ENCODE peak calls at places on chromosomes 13 and 19, in ten cellular contexts. J, B, G, L, U, I, N, Y, H and D are unnamed samples.
A peak's percentile ranks its signal among the peaks of the same experiment; 100 is the strongest.

GRCh38 chr19:29449371-29449770 is 76.4 kb upstream of the VSTM2B start:
- DNase-seq in J (no peak), B (no peak), G (no peak), L (no peak), U (no peak), I (no peak), N (no peak), Y (no peak), H (no peak), D (no peak)

GRCh38 chr19:33231511-33231910 is 5.9 kb upstream of the SLC7A10 start:
- DNase-seq in J (no peak), B (no peak), G (no peak), L (peak; percentile 44), U (no peak), I (no peak), N (peak; percentile 53), Y (peak; percentile 37), H (no peak), D (peak; percentile 42)

GRCh38 chr19:45507864-45508680 is 793 bp downstream of the VASP start:
- DNase-seq in J (no peak), B (peak; percentile 59), G (no peak), L (no peak), U (no peak), I (peak; percentile 91), N (peak; percentile 40), Y (no peak), H (peak; percentile 50), D (no peak)

GRCh38 chr13:80359459-80360297 is 18.8 kb upstream of the SPRY2 start:
- DNase-seq in J (no peak), B (no peak), G (peak; percentile 64), L (no peak), U (no peak), I (no peak), N (peak; percentile 33), Y (no peak), H (no peak), D (no peak)

GRCh38 chr19:37470216-37470615 is 1.1 kb downstream of the ZNF570 start:
- DNase-seq in J (no peak), B (no peak), G (no peak), L (no peak), U (no peak), I (no peak), N (no peak), Y (no peak), H (no peak), D (no peak)

GRCh38 chr19:55314396-55314795 is 10.7 kb downstream of the TMEM150B start:
- DNase-seq in J (no peak), B (no peak), G (no peak), L (no peak), U (no peak), I (no peak), N (no peak), Y (no peak), H (no peak), D (no peak)

GRCh38 chr13:24161980-24162517 is 1.5 kb downstream of the SPATA13 start:
- DNase-seq in J (no peak), B (no peak), G (no peak), L (no peak), U (peak; percentile 57), I (no peak), N (no peak), Y (no peak), H (peak; percentile 80), D (no peak)

GRCh38 chr13:46315491-46316075 is 71.5 kb downstream of the RUBCNL start:
- DNase-seq in J (no peak), B (no peak), G (peak; percentile 37), L (no peak), U (no peak), I (no peak), N (no peak), Y (no peak), H (no peak), D (no peak)

GRCh38 chr13:74288361-74288911 is 154.2 kb upstream of the KLF12 start:
- DNase-seq in J (no peak), B (no peak), G (peak; percentile 39), L (no peak), U (no peak), I (peak; percentile 79), N (peak; percentile 12), Y (no peak), H (peak; percentile 33), D (no peak)

DNA sequence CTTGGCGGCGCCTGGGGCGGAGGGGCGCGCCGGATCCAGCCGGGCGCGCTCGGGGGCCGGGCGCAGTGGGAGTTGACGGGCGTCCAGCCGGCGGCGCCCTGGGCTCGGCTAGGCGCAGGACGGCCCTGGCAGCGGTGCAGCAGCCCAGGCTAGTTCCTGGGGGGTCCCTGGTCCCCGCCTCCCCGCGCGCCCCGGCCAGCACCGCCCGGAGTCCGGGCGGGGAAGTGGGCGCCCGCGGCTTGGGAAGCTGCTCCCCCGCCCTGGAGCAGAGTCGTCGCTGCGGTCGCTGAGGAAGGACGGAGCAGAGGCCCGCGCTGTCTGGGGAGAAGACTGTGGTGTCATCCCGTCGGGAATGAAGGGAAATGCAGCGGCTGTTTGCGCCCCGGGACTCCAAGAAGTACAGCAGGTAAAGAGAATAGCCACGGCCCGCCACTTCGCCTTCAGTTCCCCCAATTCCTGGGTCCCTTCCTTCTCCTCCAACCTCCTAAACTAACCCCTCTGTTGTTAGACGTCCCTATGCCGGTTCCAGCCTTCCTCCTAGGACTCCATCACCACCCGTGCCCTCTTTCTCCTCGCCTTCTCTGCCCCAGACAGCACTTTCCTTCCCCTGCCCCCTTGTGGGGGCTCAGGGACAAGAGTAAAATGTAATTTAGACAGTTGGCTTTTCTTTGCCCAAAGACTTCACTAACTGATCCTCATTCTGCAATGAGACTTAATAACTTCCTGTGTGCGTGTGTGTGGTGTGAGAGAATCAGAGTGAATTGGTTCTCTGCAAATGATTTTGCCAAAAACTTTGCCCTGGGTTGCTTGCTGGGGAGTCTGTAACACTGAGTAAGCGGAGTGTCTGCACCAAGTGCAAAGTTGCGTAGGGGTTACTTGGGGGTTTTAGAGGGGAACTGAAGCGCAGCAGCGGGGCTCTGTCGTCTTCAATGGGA is 20.3 kb upstream of the SGCG start:
- DNase-seq in J (no peak), B (no peak), G (peak; percentile 45), L (no peak), U (peak; percentile 12), I (no peak), N (no peak), Y (no peak), H (no peak), D (no peak)
- TF ChIP-seq CTCF in J (no peak), B (no peak), G (no peak), L (no peak), U (peak; percentile 43), I (no peak), N (no peak), Y (no peak), H (no peak), D (no peak)

GRCh38 chr19:42200116-42200740 is 17.2 kb downstream of the DEDD2 start:
- DNase-seq in J (no peak), B (peak; percentile 11), G (no peak), L (no peak), U (no peak), I (peak; percentile 87), N (no peak), Y (no peak), H (no peak), D (no peak)
- H3K4me3 ChIP-seq in J (no peak overlapping the region), B (no peak overlapping the region), G (no peak overlapping the region), L (no peak overlapping the region), U (no peak overlapping the region), I (no peak overlapping the region), N (no peak overlapping the region), Y (no peak overlapping the region), H (no peak overlapping the region), D (no peak overlapping the region)

GRCh38 chr13:28052945-28053344 is 47.4 kb downstream of the FLT3 start:
- DNase-seq in J (no peak), B (no peak), G (no peak), L (no peak), U (no peak), I (no peak), N (no peak), Y (peak; percentile 41), H (no peak), D (no peak)
- TF ChIP-seq CTCF in J (no peak), B (no peak), G (no peak), L (no peak), U (no peak), I (no peak), N (no peak), Y (no peak), H (no peak), D (no peak)

DNA sequence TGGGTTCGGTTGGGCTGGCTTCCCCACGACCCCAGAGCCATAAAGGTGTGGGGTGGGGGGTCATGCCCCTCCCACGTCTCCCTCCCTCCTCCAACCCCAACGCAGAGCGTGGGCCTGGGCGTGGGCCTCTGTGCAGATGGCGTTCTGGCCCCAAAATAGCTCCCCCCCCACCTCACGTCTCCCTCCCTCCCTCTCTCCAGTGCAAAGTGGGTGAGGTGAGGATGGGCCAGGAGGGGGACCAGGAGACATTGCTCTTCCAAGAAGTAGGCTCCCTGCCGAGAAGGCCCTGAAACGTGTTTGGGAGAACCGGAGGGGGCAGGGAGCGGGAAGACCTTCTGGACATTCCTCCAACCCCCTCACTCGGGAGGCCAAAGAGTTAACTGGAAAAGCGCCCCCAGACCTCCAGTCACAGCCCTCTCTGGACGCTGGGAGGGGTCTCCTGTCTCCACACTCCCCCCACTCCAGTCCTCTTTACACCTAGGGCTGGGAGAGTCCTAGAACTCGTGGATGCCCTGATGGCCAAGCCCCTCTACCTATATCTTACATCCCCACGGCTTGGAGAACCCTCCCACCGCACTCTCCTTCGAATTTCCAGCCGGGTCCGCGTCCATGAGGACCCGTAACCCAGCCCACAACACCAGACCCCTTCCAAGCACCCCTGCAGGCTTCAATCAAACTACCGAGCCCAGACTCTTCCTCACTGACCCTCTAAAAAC is 855 bp downstream of the UNC13A start:
- DNase-seq in J (no peak), B (no peak), G (no peak), L (no peak), U (no peak), I (no peak), N (no peak), Y (no peak), H (no peak), D (no peak)
- H3K4me3 ChIP-seq in J (no peak overlapping the region), B (no peak overlapping the region), G (peak overlapping the region; percentile 19), L (no peak overlapping the region), U (peak overlapping the region; percentile 62), I (no peak overlapping the region), N (no peak overlapping the region), Y (no peak overlapping the region), H (peak overlapping the region; percentile 14), D (peak overlapping the region; percentile 40)

DNA sequence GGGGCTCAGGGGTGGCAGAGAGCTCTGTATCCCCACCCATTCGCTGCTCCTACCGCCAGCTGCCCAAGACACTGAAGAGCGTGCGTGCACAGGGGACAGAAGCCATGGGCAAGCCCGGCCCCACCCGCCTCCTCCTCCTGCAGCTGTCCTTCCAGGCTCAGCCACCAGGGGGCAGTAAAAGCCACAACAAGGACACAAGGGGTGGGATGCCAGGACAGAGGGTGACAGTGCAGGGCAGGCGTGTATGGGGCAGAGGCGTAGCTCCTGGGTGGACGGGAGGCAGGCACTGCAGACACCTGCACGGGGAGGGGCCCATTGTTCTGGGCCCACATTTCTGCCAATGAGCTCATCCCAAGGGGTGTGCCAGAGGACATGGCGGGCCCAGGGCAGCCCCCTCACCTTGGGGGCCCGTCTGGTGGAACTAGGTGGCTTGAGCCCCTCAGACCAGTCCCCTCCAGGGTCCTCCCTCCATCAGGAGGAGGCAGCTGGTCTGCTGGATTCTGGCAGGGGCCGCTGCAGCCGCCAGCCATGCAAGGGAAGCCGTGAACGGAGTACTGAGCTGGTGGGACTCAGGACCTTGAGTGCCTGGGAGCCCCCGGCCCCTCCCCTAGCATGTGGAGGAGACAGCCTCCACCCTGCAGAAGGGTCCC is 61.2 kb downstream of the MLLT1 start:
- DNase-seq in J (no peak), B (peak; percentile 90), G (peak; percentile 85), L (peak; percentile 72), U (peak; percentile 92), I (peak; percentile 94), N (peak; percentile 86), Y (peak; percentile 75), H (peak; percentile 91), D (peak; percentile 27)
- TF ChIP-seq CTCF in J (peak; percentile 97), B (peak; percentile 99), G (peak; percentile 90), L (peak; percentile 94), U (peak; percentile 96), I (peak; percentile 99), N (peak; percentile 95), Y (peak; percentile 92), H (peak; percentile 99), D (peak; percentile 93)